ENCODE peak calls at places on chromosomes 7 and 10, in eight cellular contexts. V, B, I, R, Q, S, Z and C are unnamed samples.

GRCh38 chr7:1532456-1533254 is 2.2 kb downstream of the MAFK start:
- DNase-seq in Z (peak), I (no peak), B (peak), V (no peak), S (peak), R (no peak), Q (peak), C (no peak)

GRCh38 chr7:55018361-55019328 is at the start of gene EGFR:
- DNase-seq in V (peak), Q (no peak), S (peak), R (peak), I (no peak), B (peak), Z (peak), C (no peak)

GRCh38 chr7:44965441-44965903 is 13.3 kb downstream of the MYO1G start:
- DNase-seq in B (no peak), Z (no peak), I (no peak), V (no peak), R (no peak), Q (peak), S (no peak), C (no peak)

GRCh38 chr10:131742371-131743000 is 158.3 kb upstream of the PPP2R2D start:
- DNase-seq in Q (peak), R (no peak), S (no peak), Z (no peak), B (no peak), I (no peak), V (no peak), C (no peak)

GRCh38 chr7:140605337-140605736 is 35.3 kb downstream of the DENND2A start:
- DNase-seq in I (no peak), S (no peak), Q (no peak), Z (no peak), B (peak), R (no peak), V (no peak), C (no peak)

GRCh38 chr10:124944982-124945381 is 3.1 kb downstream of the ZRANB1 start:
- DNase-seq in Q (no peak), I (no peak), Z (no peak), V (no peak), B (no peak), S (no peak), R (no peak), C (no peak)

GRCh38 chr7:93015193-93016084 is 102.3 kb downstream of the SAMD9 start:
- DNase-seq in R (no peak), I (no peak), S (peak), Z (peak), Q (no peak), B (no peak), V (no peak), C (no peak)

GRCh38 chr10:64369885-64370773 is 848.9 kb downstream of the REEP3 start:
- DNase-seq in Q (no peak), V (no peak), R (no peak), I (no peak), B (no peak), Z (no peak), S (no peak), C (no peak)

GRCh38 chr7:105261689-105262088 is 127.0 kb downstream of the SRPK2 start:
- DNase-seq in Q (no peak), Z (peak), B (no peak), S (peak), V (no peak), R (no peak), I (no peak), C (no peak)

GRCh38 chr7:98049034-98049433 is 57.6 kb upstream of the LMTK2 start:
- DNase-seq in R (no peak), B (no peak), S (peak), V (no peak), I (no peak), Z (no peak), Q (no peak), C (no peak)